ENCODE peak calls at places on chromosome 14, in four cellular contexts. O is SK-N-SH, P is K562, X is GM12878. I is an unnamed sample.

GRCh38 chr14:106831322-106831720 is 1304.9 kb downstream of the TMEM121 start:
- DNase-seq in P (no peak), O (peak), X (no peak), I (peak)

GRCh38 chr14:92352158-92352985 is 29.4 kb downstream of the SLC24A4 start:
- DNase-seq in X (no peak), O (no peak), P (peak), I (peak)

GRCh38 chr14:81366884-81367283 is 33.2 kb downstream of the STON2 start:
- DNase-seq in P (no peak), O (no peak), X (no peak), I (no peak)

GRCh38 chr14:24631749-24632335 is 2.1 kb downstream of the GZMB start:
- DNase-seq in O (no peak), P (no peak), X (no peak), I (no peak)

GRCh38 chr14:82806426-82806825 is 1272.8 kb upstream of the SEL1L start:
- DNase-seq in X (no peak), O (no peak), P (no peak), I (no peak)

GRCh38 chr14:75738192-75738591 is 77.1 kb downstream of the TTLL5 start:
- DNase-seq in O (no peak), X (no peak), P (no peak), I (no peak)

GRCh38 chr14:99779751-99780150 is 13.5 kb upstream of the EML1 start:
- DNase-seq in P (no peak), X (no peak), O (no peak), I (no peak)

GRCh38 chr14:57974896-57975295 is 109.0 kb upstream of the SLC35F4 start:
- DNase-seq in X (no peak), P (no peak), O (no peak), I (no peak)

GRCh38 chr14:88323086-88323519 is at the start of gene KCNK10:
- DNase-seq in X (no peak), P (no peak), O (no peak), I (no peak)

GRCh38 chr14:106372870-106373657 is 846.7 kb downstream of the TMEM121 start:
- DNase-seq in P (peak), X (no peak), O (peak), I (peak)

GRCh38 chr14:98198385-98198784 is 1073.6 kb downstream of the BCL11B start:
- DNase-seq in X (no peak), P (no peak), O (no peak), I (no peak)

GRCh38 chr14:61365667-61366194 is 44.4 kb downstream of the PRKCH start:
- DNase-seq in O (no peak), X (no peak), P (no peak), I (no peak)

GRCh38 chr14:77120771-77121743 is 20.5 kb downstream of the ZDHHC22 start:
- DNase-seq in P (no peak), X (peak), O (no peak), I (no peak)
- TF ChIP-seq NFIC in P (no peak), X (peak), O (no peak), I (no peak)

GRCh38 chr14:26276757-26277156 is 321.1 kb downstream of the NOVA1 start:
- DNase-seq in X (no peak), P (no peak), O (no peak), I (no peak)

GRCh38 chr14:26282578-26282977 is 315.3 kb downstream of the NOVA1 start:
- DNase-seq in X (no peak), P (no peak), O (no peak), I (no peak)

GRCh38 chr14:26286066-26286791 is 311.6 kb downstream of the NOVA1 start:
- DNase-seq in O (no peak), P (no peak), X (no peak), I (no peak)

GRCh38 chr14:26286806-26287205 is 311.0 kb downstream of the NOVA1 start:
- DNase-seq in P (no peak), X (no peak), O (no peak), I (no peak)

GRCh38 chr14:26281280-26281998 is 316.4 kb downstream of the NOVA1 start:
- DNase-seq in O (no peak), X (no peak), P (peak), I (peak)
- TF ChIP-seq NFIC in O (no peak), X (no peak), P (no peak), I (no peak)

GRCh38 chr14:102699416-102700110 is 77.7 kb upstream of the TRAF3 start:
- DNase-seq in X (no peak), O (no peak), P (no peak), I (no peak)
- TF ChIP-seq NFIC in X (no peak), O (no peak), P (no peak), I (no peak)

DNA sequence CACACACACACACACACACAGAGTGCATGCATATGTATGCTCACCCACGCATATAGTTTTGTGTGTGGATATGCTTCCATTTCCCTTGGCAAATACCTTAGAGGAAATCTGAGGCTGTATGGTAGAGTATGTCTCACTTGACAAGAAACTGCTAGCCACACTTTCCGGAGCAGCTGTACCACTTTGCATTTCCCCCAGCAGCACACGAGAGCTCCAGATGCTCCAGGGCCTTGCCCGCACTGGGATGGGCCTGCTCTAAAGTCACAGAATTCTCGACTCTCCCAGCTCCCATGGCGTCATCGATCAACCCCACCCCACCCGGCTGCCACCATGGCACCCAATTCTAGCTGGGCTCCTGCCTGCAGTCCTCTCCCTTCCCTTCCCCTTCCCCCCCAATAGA is 21.9 kb downstream of the CLMN start:
- DNase-seq in P (no peak), X (no peak), O (no peak), I (no peak)
- TF ChIP-seq NFIC in P (no peak), X (no peak), O (no peak), I (no peak)

DNA sequence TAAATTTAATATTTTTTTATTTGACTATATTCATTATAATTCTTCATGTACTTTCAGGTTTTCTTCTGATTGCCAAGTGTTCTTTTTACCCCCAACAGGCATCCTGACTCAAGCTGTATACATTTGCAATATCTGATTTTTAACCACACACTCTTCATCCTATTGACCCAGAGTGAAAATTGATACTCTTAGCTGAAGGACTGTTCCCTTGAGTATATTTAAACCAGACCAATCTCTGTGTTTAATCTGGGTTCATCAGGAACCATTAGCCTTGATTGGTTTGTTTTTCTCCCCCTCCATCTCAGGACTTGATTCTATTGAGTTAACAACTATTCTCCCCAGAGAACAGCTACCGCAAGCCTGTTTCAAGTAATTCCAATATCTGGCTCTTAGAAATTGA is 222.3 kb upstream of the NOVA1 start:
- DNase-seq in P (no peak), X (no peak), O (no peak), I (no peak)
- TF ChIP-seq NFIC in P (no peak), X (no peak), O (no peak), I (no peak)